ENCODE peak calls at places on chromosomes 2 and 18, in four cellular contexts. One of them, this sample, is unnamed.

GRCh38 chr2:37858197-37858711 is 66.8 kb upstream of the RMDN2 start:
- DNase-seq in IMR-90: peak; percentile 77
- DNase-seq in K562: no peak
- DNase-seq in GM12878: no peak
- DNase-seq in this sample: no peak

GRCh38 chr2:39805936-39806608 is 27.0 kb upstream of the THUMPD2 start:
- DNase-seq in GM12878: no peak
- DNase-seq in IMR-90: peak; percentile 3
- DNase-seq in K562: no peak
- DNase-seq in this sample: no peak

GRCh38 chr2:23287250-23287704 is 97.7 kb upstream of the KLHL29 start:
- DNase-seq in K562: no peak
- DNase-seq in GM12878: no peak
- DNase-seq in IMR-90: peak; percentile 64
- DNase-seq in this sample: no peak

GRCh38 chr2:231935207-231935524 is 9.0 kb upstream of the NPPC start:
- DNase-seq in IMR-90: peak; percentile 49
- DNase-seq in K562: no peak
- DNase-seq in GM12878: no peak
- DNase-seq in this sample: no peak

GRCh38 chr2:109331864-109332848 is 203.2 kb downstream of the SH3RF3 start:
- DNase-seq in GM12878: no peak
- DNase-seq in K562: no peak
- DNase-seq in IMR-90: peak; percentile 96
- DNase-seq in this sample: peak; percentile 92

GRCh38 chr18:36191286-36191685 is 4.0 kb downstream of the MOCOS start:
- DNase-seq in IMR-90: no peak
- DNase-seq in GM12878: no peak
- DNase-seq in K562: no peak
- DNase-seq in this sample: no peak

GRCh38 chr2:72023678-72024390 is 123.8 kb downstream of the CYP26B1 start:
- DNase-seq in GM12878: no peak
- DNase-seq in K562: no peak
- DNase-seq in IMR-90: no peak
- DNase-seq in this sample: no peak

GRCh38 chr2:188079176-188079575 is 212.5 kb upstream of the GULP1 start:
- DNase-seq in IMR-90: peak; percentile 79
- DNase-seq in GM12878: no peak
- DNase-seq in K562: no peak
- DNase-seq in this sample: no peak

GRCh38 chr18:12099160-12099559 is 5.5 kb downstream of the ANKRD62 start:
- DNase-seq in IMR-90: no peak
- DNase-seq in K562: no peak
- DNase-seq in GM12878: no peak
- DNase-seq in this sample: no peak

GRCh38 chr2:112159454-112159921 is 21.3 kb downstream of the FBLN7 start:
- DNase-seq in IMR-90: no peak
- DNase-seq in GM12878: no peak
- DNase-seq in K562: no peak
- DNase-seq in this sample: no peak

GRCh38 chr2:118764855-118765254 is 82.6 kb downstream of the EN1 start:
- DNase-seq in GM12878: no peak
- DNase-seq in IMR-90: no peak
- DNase-seq in K562: no peak
- DNase-seq in this sample: no peak

GRCh38 chr18:78522507-78522906 is 457.1 kb upstream of the SALL3 start:
- DNase-seq in GM12878: no peak
- DNase-seq in IMR-90: no peak
- DNase-seq in K562: no peak
- DNase-seq in this sample: no peak

GRCh38 chr2:23312996-23313606 is 71.9 kb upstream of the KLHL29 start:
- DNase-seq in K562: peak; percentile 65
- DNase-seq in IMR-90: no peak
- DNase-seq in GM12878: peak; percentile 5
- DNase-seq in this sample: peak; percentile 55

GRCh38 chr2:27960237-27960912 is 69.8 kb downstream of the BABAM2 start:
- DNase-seq in GM12878: no peak
- DNase-seq in K562: no peak
- DNase-seq in IMR-90: peak; percentile 93
- DNase-seq in this sample: peak; percentile 59

GRCh38 chr18:10997885-10998284 is 151.5 kb downstream of the PIEZO2 start:
- DNase-seq in IMR-90: no peak
- DNase-seq in GM12878: no peak
- DNase-seq in K562: no peak
- DNase-seq in this sample: no peak

GRCh38 chr2:200159829-200160781 is 146.4 kb upstream of the SPATS2L start:
- DNase-seq in GM12878: no peak
- DNase-seq in K562: no peak
- DNase-seq in IMR-90: peak; percentile 53
- DNase-seq in this sample: no peak

GRCh38 chr18:6923220-6923619 is 193.7 kb downstream of the ARHGAP28 start:
- DNase-seq in IMR-90: no peak
- DNase-seq in K562: no peak
- DNase-seq in GM12878: no peak
- DNase-seq in this sample: no peak

GRCh38 chr18:49668583-49669290 is 106.9 kb downstream of the LIPG start:
- DNase-seq in IMR-90: no peak
- DNase-seq in K562: no peak
- DNase-seq in GM12878: no peak
- DNase-seq in this sample: no peak

GRCh38 chr2:230913812-230914211 is 11.2 kb downstream of the GPR55 start:
- DNase-seq in GM12878: no peak
- DNase-seq in K562: no peak
- DNase-seq in IMR-90: no peak
- DNase-seq in this sample: no peak

GRCh38 chr2:133765693-133766092 is 197.4 kb upstream of the NCKAP5 start:
- DNase-seq in K562: no peak
- DNase-seq in IMR-90: no peak
- DNase-seq in GM12878: no peak
- DNase-seq in this sample: no peak

DNA sequence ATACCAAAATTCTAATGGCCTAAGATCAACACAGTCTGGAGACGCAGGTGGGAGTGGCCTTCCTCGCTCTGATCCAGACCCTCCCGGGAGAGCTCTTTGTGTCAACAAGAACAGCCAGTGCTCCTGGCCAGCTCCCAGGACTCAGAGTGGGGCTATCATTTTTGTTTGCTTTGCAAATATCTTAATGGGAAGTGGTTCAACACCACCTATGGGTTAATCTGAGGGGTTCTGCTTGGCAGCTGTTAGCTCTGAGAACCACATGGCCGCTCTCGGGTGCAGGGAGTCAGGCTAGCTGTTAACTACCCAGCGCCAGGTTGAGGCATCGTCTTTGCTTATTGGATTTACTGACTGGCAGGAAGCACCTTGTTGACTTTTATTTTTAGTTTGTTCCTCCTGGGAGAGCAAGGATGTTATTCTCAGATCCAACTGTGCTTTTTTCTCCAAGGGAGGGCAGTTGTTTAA is 184.8 kb upstream of the SP5 start:
- DNase-seq in IMR-90: peak; percentile 34
- DNase-seq in K562: no peak
- DNase-seq in GM12878: no peak
- DNase-seq in this sample: peak; percentile 75
- TF ChIP-seq FOS in IMR-90: no peak
- TF ChIP-seq FOS in K562: no peak
- TF ChIP-seq FOS in GM12878: no peak
- TF ChIP-seq FOS in this sample: no peak

GRCh38 chr2:167322795-167323194 is 434.5 kb downstream of the XIRP2 start:
- DNase-seq in K562: no peak
- DNase-seq in GM12878: no peak
- DNase-seq in IMR-90: no peak
- DNase-seq in this sample: no peak

GRCh38 chr2:167318581-167318980 is 430.3 kb downstream of the XIRP2 start:
- DNase-seq in IMR-90: no peak
- DNase-seq in K562: no peak
- DNase-seq in GM12878: no peak
- DNase-seq in this sample: no peak
- H3K9ac ChIP-seq in IMR-90: no peak overlapping the region
- H3K9ac ChIP-seq in K562: no peak overlapping the region
- H3K9ac ChIP-seq in GM12878: no peak overlapping the region
- H3K9ac ChIP-seq in this sample: no peak overlapping the region

DNA sequence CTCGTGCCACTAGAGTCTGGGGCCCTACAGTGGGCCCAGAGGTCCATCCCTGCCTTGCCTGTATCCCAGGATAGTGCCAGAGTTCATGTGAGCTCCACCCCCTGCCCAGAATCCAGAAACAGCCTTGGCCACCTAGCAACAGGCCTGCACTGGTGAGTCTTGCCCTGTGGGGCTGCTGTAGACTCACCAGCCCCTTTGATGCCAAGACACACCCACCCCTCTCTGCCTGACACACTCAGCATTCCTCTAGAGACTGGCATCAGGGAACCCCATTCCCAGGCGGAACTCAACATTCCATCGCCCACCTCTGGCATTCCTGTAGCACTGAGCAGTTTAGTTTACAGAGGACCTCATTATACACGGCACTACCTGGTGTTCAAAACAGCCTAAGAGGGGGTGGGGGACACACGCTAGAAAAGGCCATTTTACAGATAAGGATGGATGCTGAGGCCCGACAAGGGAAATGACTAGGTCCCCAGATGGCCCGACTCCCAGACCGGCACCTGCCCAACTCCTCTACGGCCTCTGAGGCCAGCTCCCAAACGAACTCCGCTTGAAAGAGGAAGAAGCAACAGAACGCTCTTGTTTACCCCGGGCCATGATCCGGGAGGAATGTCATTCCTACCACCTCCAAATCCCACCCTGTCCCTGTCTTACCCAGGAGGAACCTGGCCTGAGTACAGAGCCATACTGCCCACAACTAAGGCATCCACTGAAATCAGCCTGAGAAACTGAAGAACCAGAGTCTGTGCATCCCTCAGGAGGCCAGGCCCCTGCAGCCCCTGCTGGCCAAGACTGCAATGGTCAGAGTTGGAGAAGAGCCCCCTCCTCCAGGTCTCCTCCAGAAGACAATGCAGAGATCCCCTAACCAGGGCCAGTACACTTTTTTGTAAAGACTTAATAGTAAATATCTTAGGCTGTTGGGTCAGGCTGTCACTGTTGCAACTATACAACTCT is 180.2 kb downstream of the TNS1 start:
- DNase-seq in K562: no peak
- DNase-seq in GM12878: no peak
- DNase-seq in IMR-90: peak; percentile 28
- DNase-seq in this sample: no peak
- TF ChIP-seq FOS in K562: no peak
- TF ChIP-seq FOS in GM12878: no peak
- TF ChIP-seq FOS in IMR-90: no peak
- TF ChIP-seq FOS in this sample: no peak

DNA sequence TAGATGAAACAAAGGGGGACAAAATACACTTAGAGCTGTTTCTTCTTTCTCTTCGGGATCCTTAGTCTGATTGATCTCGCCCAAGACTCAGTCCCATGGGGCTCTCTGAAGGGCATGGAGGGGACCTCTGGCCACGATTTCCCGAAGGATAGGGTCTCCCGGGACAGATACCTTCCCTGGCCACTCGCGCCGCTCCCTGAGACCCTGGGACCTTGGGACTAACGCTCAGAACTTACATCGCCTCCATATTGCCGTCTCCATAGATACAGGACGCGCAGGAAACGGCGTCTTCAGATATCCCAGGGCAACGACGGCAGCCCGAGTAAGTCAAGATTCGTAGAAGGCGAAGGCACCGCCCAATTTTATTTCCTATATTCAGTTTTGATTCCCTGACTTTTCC is at the start of gene CFAP65:
- DNase-seq in GM12878: no peak
- DNase-seq in K562: peak; percentile 12
- DNase-seq in IMR-90: peak; percentile 58
- DNase-seq in this sample: peak; percentile 40
- H3K9ac ChIP-seq in GM12878: no peak within 1 kb of the TSS
- H3K9ac ChIP-seq in K562: no peak within 1 kb of the TSS
- H3K9ac ChIP-seq in IMR-90: no peak within 1 kb of the TSS
- H3K9ac ChIP-seq in this sample: no peak within 1 kb of the TSS